ENCODE peak calls at places on chromosomes 16 and 17, in five cellular contexts. X, M, Q, P and F are unnamed samples.

GRCh38 chr17:30091166-30091670 is 25.4 kb upstream of the NSRP1 start:
- DNase-seq in P (no peak), X (no peak), Q (no peak), M (no peak), F (no peak)

GRCh38 chr16:11662582-11662981 is 5.7 kb upstream of the SNN start:
- DNase-seq in Q (no peak), M (no peak), P (no peak), X (no peak), F (no peak)

GRCh38 chr16:1923299-1924034 is 5.3 kb upstream of the HS3ST6 start:
- DNase-seq in Q (no peak), M (peak), P (no peak), X (no peak), F (no peak)

GRCh38 chr17:77888242-77889134 is 70.0 kb upstream of the TNRC6C start:
- DNase-seq in X (no peak), M (no peak), Q (peak), P (no peak), F (no peak)

GRCh38 chr17:17824119-17824779 is 12.5 kb downstream of the SREBF1 start:
- DNase-seq in P (no peak), Q (no peak), X (no peak), M (peak), F (no peak)

GRCh38 chr17:77734371-77735050 is 224.0 kb upstream of the TNRC6C start:
- DNase-seq in X (peak), P (peak), Q (peak), M (peak), F (peak)

GRCh38 chr16:70601576-70602575 is 44.5 kb upstream of the IL34 start:
- DNase-seq in Q (no peak), X (no peak), M (no peak), P (no peak), F (no peak)

GRCh38 chr16:85995591-85996461 is 96.9 kb downstream of the IRF8 start:
- DNase-seq in P (peak), Q (peak), X (no peak), M (no peak), F (no peak)

GRCh38 chr16:67883872-67884261 is 818 bp upstream of the NRN1L start:
- DNase-seq in P (peak), Q (peak), X (peak), M (peak), F (peak)

GRCh38 chr16:64094992-64095579 is 1026.8 kb downstream of the CDH11 start:
- DNase-seq in Q (no peak), M (no peak), P (no peak), X (no peak), F (no peak)

GRCh38 chr16:55465077-55465896 is 13.7 kb upstream of the MMP2 start:
- DNase-seq in M (peak), X (peak), Q (peak), P (peak), F (no peak)

GRCh38 chr16:66569827-66570405 is 3.7 kb downstream of the CMTM1 start:
- DNase-seq in M (peak), P (no peak), Q (no peak), X (no peak), F (no peak)

GRCh38 chr17:32627233-32628008 is 140.6 kb downstream of the CDK5R1 start:
- DNase-seq in P (no peak), X (peak), Q (no peak), M (no peak), F (no peak)

GRCh38 chr16:57013268-57013667 is 23.9 kb downstream of the NLRC5 start:
- DNase-seq in P (no peak), X (no peak), Q (no peak), M (no peak), F (no peak)

GRCh38 chr17:7587420-7587786 is 2.5 kb downstream of the SOX15 start:
- DNase-seq in P (no peak), Q (no peak), X (no peak), M (no peak), F (no peak)

GRCh38 chr17:58054641-58055040 is 28.6 kb upstream of the DYNLL2 start:
- DNase-seq in P (no peak), X (no peak), Q (no peak), M (no peak), F (no peak)

GRCh38 chr16:59114790-59115189 is 380.7 kb upstream of the GOT2 start:
- DNase-seq in P (no peak), Q (no peak), M (peak), X (no peak), F (no peak)

GRCh38 chr16:15785386-15786059 is 71.3 kb downstream of the MYH11 start:
- DNase-seq in X (no peak), P (no peak), Q (no peak), M (no peak), F (no peak)

GRCh38 chr16:88454315-88455057 is 1.4 kb downstream of the ZFPM1 start:
- DNase-seq in X (peak), M (peak), P (peak), Q (no peak), F (no peak)

GRCh38 chr17:9672691-9673090 is 27.4 kb downstream of the USP43 start:
- DNase-seq in M (no peak), Q (no peak), P (no peak), X (no peak), F (no peak)
- TF ChIP-seq POLR2A in M (no peak), Q (no peak), P (no peak), X (no peak), F (no peak)

GRCh38 chr16:87383522-87384161 is at the start of gene FBXO31:
- DNase-seq in Q (peak), P (peak), X (peak), M (peak), F (peak)
- TF ChIP-seq POLR2A in Q (peak), P (no peak), X (no peak), M (peak), F (peak)

GRCh38 chr17:5418858-5419355 is 555 bp downstream of the NUP88 start:
- DNase-seq in M (peak), Q (no peak), X (peak), P (peak), F (no peak)

GRCh38 chr17:5419959-5420653 is at the start of gene RPAIN:
- DNase-seq in Q (peak), X (peak), M (peak), P (peak), F (peak)

GRCh38 chr17:5422505-5422904 is 2.5 kb downstream of the RPAIN start:
- DNase-seq in P (no peak), Q (no peak), M (peak), X (no peak), F (no peak)

GRCh38 chr17:5416886-5417285 is 2.6 kb downstream of the NUP88 start:
- DNase-seq in M (no peak), X (no peak), Q (no peak), P (no peak), F (no peak)

DNA sequence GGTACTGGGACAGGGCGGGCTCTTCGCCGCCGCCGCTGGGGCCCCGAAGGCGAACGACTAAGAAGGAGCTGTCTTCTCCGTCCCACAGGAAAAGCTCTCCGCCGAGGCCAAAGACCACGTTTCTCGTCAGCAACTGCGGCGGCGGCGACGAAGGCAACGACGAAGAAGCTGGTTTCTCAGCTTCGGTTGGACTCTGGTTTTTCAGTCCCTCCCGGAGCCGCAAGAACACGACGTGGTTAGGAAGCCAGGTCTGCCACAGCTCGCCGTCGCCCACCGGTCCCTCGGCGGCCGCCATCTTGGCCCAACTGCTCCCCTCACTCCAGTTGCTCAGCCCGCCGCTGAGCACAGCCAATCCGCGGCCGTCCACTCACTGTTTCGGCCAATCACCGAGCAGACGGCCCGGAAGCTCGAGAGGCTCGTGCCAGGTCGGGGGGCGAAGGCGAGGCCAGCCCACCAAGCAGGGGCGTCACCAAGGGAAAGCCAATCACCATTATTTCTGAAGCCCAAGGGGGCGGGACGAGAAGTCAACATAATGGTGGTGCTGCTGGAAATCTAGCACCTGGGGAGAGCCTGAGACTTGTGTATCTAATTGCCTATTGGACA is at the start of gene NUP88:
- DNase-seq in P (peak), Q (peak), X (peak), M (peak), F (peak)
- TF ChIP-seq POLR2A in P (no peak), Q (peak), X (peak), M (peak), F (no peak)

GRCh38 chr16:89764711-89765201 is 43.4 kb downstream of the ZNF276 start:
- DNase-seq in M (no peak), P (peak), X (no peak), Q (no peak), F (no peak)
- TF ChIP-seq POLR2A in M (no peak), P (no peak), X (no peak), Q (no peak), F (no peak)

GRCh38 chr17:13398853-13399252 is 202.9 kb downstream of the HS3ST3A1 start:
- DNase-seq in P (no peak), M (no peak), Q (no peak), X (no peak), F (no peak)

GRCh38 chr17:13398091-13398490 is 203.6 kb downstream of the HS3ST3A1 start:
- DNase-seq in P (no peak), Q (no peak), M (no peak), X (no peak), F (no peak)

GRCh38 chr17:13393841-13394710 is 207.7 kb downstream of the HS3ST3A1 start:
- DNase-seq in P (no peak), Q (no peak), M (no peak), X (no peak), F (no peak)

GRCh38 chr17:13395872-13396271 is 205.9 kb downstream of the HS3ST3A1 start:
- DNase-seq in Q (no peak), M (no peak), P (no peak), X (no peak), F (no peak)

DNA sequence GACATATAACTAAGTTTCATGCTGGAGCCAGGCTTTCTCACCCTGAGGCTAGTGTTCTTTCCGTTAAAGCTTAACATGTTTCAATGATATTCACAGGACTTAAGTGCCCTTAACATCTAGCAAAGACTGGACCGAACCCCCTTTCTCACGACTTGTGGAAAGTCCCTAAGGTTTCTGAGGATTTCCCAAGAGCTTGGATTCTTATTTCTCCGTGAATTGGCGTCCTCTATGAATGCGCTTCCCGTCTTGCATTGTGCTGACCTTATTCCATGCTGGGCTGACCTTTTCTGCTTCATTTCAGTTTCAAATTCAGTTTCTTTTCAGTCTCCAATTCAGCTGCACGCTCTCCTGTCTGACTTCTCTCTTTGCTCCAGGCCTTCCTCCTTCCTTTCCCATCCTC is 206.4 kb downstream of the HS3ST3A1 start:
- DNase-seq in X (no peak), M (no peak), Q (no peak), P (no peak), F (no peak)
- TF ChIP-seq POLR2A in X (no peak), M (no peak), Q (no peak), P (no peak), F (no peak)

GRCh38 chr16:22138482-22138881 is 23.8 kb upstream of the SDR42E2 start:
- DNase-seq in X (no peak), M (no peak), Q (no peak), P (no peak), F (no peak)
- TF ChIP-seq POLR2A in X (no peak), M (no peak), Q (no peak), P (no peak), F (no peak)